ENCODE peak calls at places on chromosomes 13 and 19, in nine cellular contexts. L, Z, R, X, E, F, A, V and W are unnamed samples.

GRCh38 chr13:98203641-98204326 is 26.7 kb upstream of the RNF113B start:
- DNase-seq in L (no peak), Z (no peak), R (no peak), X (no peak), E (no peak), F (no peak), A (no peak), V (no peak), W (no peak)

GRCh38 chr19:45349126-45349415 is 8.5 kb downstream of the KLC3 start:
- DNase-seq in L (no peak), Z (no peak), R (no peak), X (no peak), E (no peak), F (no peak), A (no peak), V (no peak), W (no peak)

GRCh38 chr19:45184115-45184514 is 5.5 kb downstream of the BLOC1S3 start:
- DNase-seq in L (no peak), Z (no peak), R (no peak), X (no peak), E (no peak), F (no peak), A (no peak), V (no peak), W (no peak)

GRCh38 chr13:33181264-33181663 is 104.3 kb downstream of the STARD13 start:
- DNase-seq in L (no peak), Z (no peak), R (no peak), X (no peak), E (no peak), F (no peak), A (no peak), V (no peak), W (no peak)

GRCh38 chr19:49570997-49571676 is 9.2 kb downstream of the NOSIP start:
- DNase-seq in L (peak; percentile 63), Z (peak; percentile 74), R (peak; percentile 57), X (no peak), E (peak; percentile 80), F (no peak), A (no peak), V (no peak), W (no peak)

GRCh38 chr13:91017031-91017668 is 330.3 kb upstream of the MIR17HG start:
- DNase-seq in L (no peak), Z (peak; percentile 45), R (peak; percentile 50), X (no peak), E (peak; percentile 29), F (no peak), A (no peak), V (peak; percentile 47), W (no peak)

GRCh38 chr13:22517544-22517943 is 663.2 kb upstream of the SGCG start:
- DNase-seq in L (no peak), Z (no peak), R (no peak), X (no peak), E (no peak), F (no peak), A (no peak), V (peak; percentile 6), W (no peak)

GRCh38 chr19:4606921-4607678 is 32.2 kb upstream of the TNFAIP8L1 start:
- DNase-seq in L (no peak), Z (no peak), R (peak; percentile 65), X (peak; percentile 67), E (no peak), F (no peak), A (no peak), V (peak; percentile 28), W (no peak)

GRCh38 chr19:24029941-24030636 is 56.9 kb upstream of the ZNF254 start:
- DNase-seq in L (no peak), Z (no peak), R (no peak), X (no peak), E (no peak), F (no peak), A (no peak), V (no peak), W (no peak)

GRCh38 chr13:36445278-36445677 is 13.0 kb downstream of the CCNA1 start:
- DNase-seq in L (no peak), Z (no peak), R (no peak), X (no peak), E (no peak), F (no peak), A (no peak), V (no peak), W (no peak)

GRCh38 chr19:28257396-28257795 is 955.6 kb downstream of the UQCRFS1 start:
- DNase-seq in L (no peak), Z (no peak), R (no peak), X (no peak), E (no peak), F (no peak), A (no peak), V (no peak), W (no peak)

GRCh38 chr19:41554902-41555301 is 21.1 kb upstream of the CEACAM21 start:
- DNase-seq in L (no peak), Z (peak; percentile 66), R (no peak), X (no peak), E (peak; percentile 56), F (peak; percentile 38), A (no peak), V (no peak), W (no peak)

GRCh38 chr13:43229506-43229905 is 206.1 kb downstream of the DNAJC15 start:
- DNase-seq in L (no peak), Z (no peak), R (no peak), X (no peak), E (no peak), F (no peak), A (no peak), V (peak; percentile 84), W (no peak)

GRCh38 chr13:30107536-30108136 is 199.7 kb downstream of the KATNAL1 start:
- DNase-seq in L (no peak), Z (no peak), R (no peak), X (no peak), E (no peak), F (no peak), A (no peak), V (peak; percentile 16), W (no peak)

GRCh38 chr13:94996445-94996844 is 284.1 kb upstream of the SOX21 start:
- DNase-seq in L (no peak), Z (no peak), R (no peak), X (no peak), E (no peak), F (no peak), A (no peak), V (no peak), W (no peak)

GRCh38 chr19:28498404-28498976 is 714.5 kb downstream of the UQCRFS1 start:
- DNase-seq in L (no peak), Z (no peak), R (no peak), X (no peak), E (no peak), F (no peak), A (no peak), V (no peak), W (no peak)

GRCh38 chr13:39527961-39528720 is 74.9 kb downstream of the LHFPL6 start:
- DNase-seq in L (peak; percentile 13), Z (no peak), R (no peak), X (no peak), E (no peak), F (peak; percentile 72), A (peak; percentile 38), V (peak; percentile 89), W (no peak)
- H3K27ac ChIP-seq in L (no peak overlapping the region), Z (no peak overlapping the region), R (no peak overlapping the region), X (peak overlapping the region; percentile 37), E (no peak overlapping the region), F (no peak overlapping the region), A (peak overlapping the region; percentile 72), V (peak overlapping the region; percentile 83), W (peak overlapping the region; percentile 75)

GRCh38 chr13:76885203-76886004 is 801 bp downstream of the KCTD12 start:
- DNase-seq in L (peak; percentile 46), Z (peak; percentile 81), R (peak; percentile 72), X (peak; percentile 81), E (peak; percentile 45), F (peak; percentile 83), A (peak; percentile 73), V (peak; percentile 86), W (no peak)
- H3K9me3 ChIP-seq in L (no peaks in the 10 kb centered on the region), Z (no peaks in the 10 kb centered on the region), R (no peaks in the 10 kb centered on the region), X (no peaks in the 10 kb centered on the region), E (no peaks in the 10 kb centered on the region), F (no peaks in the 10 kb centered on the region), A (no peaks in the 10 kb centered on the region), V (no peaks in the 10 kb centered on the region), W (no peaks in the 10 kb centered on the region)

DNA sequence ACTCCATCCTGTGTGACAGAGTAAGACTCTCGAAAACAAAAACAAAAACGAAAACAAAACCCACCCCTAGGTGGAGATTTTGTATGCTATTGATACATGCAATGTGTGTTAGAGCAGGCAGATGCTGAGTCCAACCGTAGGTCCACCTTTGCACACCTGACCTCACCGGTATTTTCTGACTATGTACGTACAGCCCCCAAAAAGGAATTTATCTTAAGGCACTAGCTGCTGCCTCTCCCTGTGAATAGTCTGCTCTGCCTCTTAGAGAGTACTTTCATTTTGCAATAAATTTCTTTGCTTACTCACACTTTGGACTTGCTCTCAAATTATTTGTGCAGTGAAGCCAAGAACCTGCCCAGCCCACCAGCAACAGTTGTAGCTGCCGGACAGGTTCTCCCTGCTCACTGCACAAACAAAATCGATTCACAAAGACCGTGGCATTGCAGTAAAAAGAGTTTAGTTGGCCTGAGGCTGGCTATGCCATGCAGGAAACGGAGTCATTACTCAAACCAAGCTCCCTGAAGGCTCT is 8.2 kb upstream of the ZNF77 start:
- DNase-seq in L (no peak), Z (peak; percentile 58), R (no peak), X (no peak), E (peak; percentile 81), F (no peak), A (no peak), V (no peak), W (no peak)
- H3K27ac ChIP-seq in L (no peak overlapping the region), Z (peak overlapping the region; percentile 14), R (no peak overlapping the region), X (no peak overlapping the region), E (peak overlapping the region; percentile 49), F (no peak overlapping the region), A (no peak overlapping the region), V (no peak overlapping the region), W (no peak overlapping the region)

GRCh38 chr19:43905897-43906296 is 29.2 kb downstream of the ZNF45 start:
- DNase-seq in L (no peak), Z (no peak), R (no peak), X (no peak), E (no peak), F (no peak), A (no peak), V (no peak), W (no peak)
- H3K9me3 ChIP-seq in L (no peaks in the 10 kb centered on the region), Z (no peaks in the 10 kb centered on the region), R (no peaks in the 10 kb centered on the region), X (peaks cover 84% of the 10 kb centered on the region), E (peaks cover 2% of the 10 kb centered on the region), F (peaks cover 61% of the 10 kb centered on the region), A (peaks cover 87% of the 10 kb centered on the region), V (no peaks in the 10 kb centered on the region), W (peaks cover 62% of the 10 kb centered on the region)

GRCh38 chr19:1952635-1953034 is 11.7 kb downstream of the CSNK1G2 start:
- DNase-seq in L (no peak), Z (no peak), R (no peak), X (no peak), E (no peak), F (no peak), A (no peak), V (peak; percentile 28), W (no peak)
- H3K27ac ChIP-seq in L (no peak overlapping the region), Z (no peak overlapping the region), R (no peak overlapping the region), X (no peak overlapping the region), E (no peak overlapping the region), F (no peak overlapping the region), A (no peak overlapping the region), V (no peak overlapping the region), W (no peak overlapping the region)